ENCODE peak calls at places on chromosome 7, in four cellular contexts. D, K, G and L are unnamed samples.

GRCh38 chr7:151327659-151328058 is 14.0 kb upstream of the NUB1 start:
- DNase-seq in D (no peak), K (no peak), G (no peak), L (no peak)

GRCh38 chr7:22333680-22334141 is 23.2 kb downstream of the RAPGEF5 start:
- DNase-seq in D (no peak), K (no peak), G (no peak), L (no peak)

GRCh38 chr7:50505553-50505952 is 55.4 kb upstream of the FIGNL1 start:
- DNase-seq in D (no peak), K (no peak), G (no peak), L (no peak)

GRCh38 chr7:117951285-117951684 is 78.0 kb upstream of the CTTNBP2 start:
- DNase-seq in D (no peak), K (no peak), G (no peak), L (no peak)

GRCh38 chr7:149704507-149704906 is 68.9 kb downstream of the ZNF467 start:
- DNase-seq in D (no peak), K (no peak), G (no peak), L (no peak)

GRCh38 chr7:28161319-28161718 is 19.3 kb downstream of the JAZF1 start:
- DNase-seq in D (no peak), K (no peak), G (no peak), L (no peak)

GRCh38 chr7:80521809-80522208 is 9.9 kb upstream of the GNAT3 start:
- DNase-seq in D (no peak), K (no peak), G (no peak), L (no peak)

GRCh38 chr7:108716783-108717182 is 147.1 kb downstream of the DNAJB9 start:
- DNase-seq in D (no peak), K (no peak), G (no peak), L (no peak)

GRCh38 chr7:86848226-86848625 is 204.5 kb downstream of the GRM3 start:
- DNase-seq in D (no peak), K (no peak), G (no peak), L (no peak)

GRCh38 chr7:79968894-79969293 is 165.7 kb upstream of the GNAI1 start:
- DNase-seq in D (no peak), K (no peak), G (no peak), L (no peak)

GRCh38 chr7:105719919-105720318 is 138.6 kb upstream of the EFCAB10 start:
- DNase-seq in D (no peak), K (no peak), G (no peak), L (no peak)

GRCh38 chr7:2198206-2198605 is 34.5 kb downstream of the MAD1L1 start:
- DNase-seq in D (no peak), K (peak), G (no peak), L (no peak)

GRCh38 chr7:151971829-151972228 is 15.6 kb downstream of the GALNTL5 start:
- DNase-seq in D (no peak), K (no peak), G (no peak), L (no peak)

GRCh38 chr7:13155188-13155587 is 467.8 kb downstream of the ARL4A start:
- DNase-seq in D (no peak), K (no peak), G (no peak), L (no peak)

GRCh38 chr7:16492513-16493062 is 27.1 kb upstream of the SOSTDC1 start:
- DNase-seq in D (peak), K (no peak), G (no peak), L (no peak)

GRCh38 chr7:138258194-138258554 is 181.9 kb downstream of the AKR1D1 start:
- DNase-seq in D (no peak), K (no peak), G (no peak), L (no peak)

GRCh38 chr7:79828866-79829265 is 305.8 kb upstream of the GNAI1 start:
- DNase-seq in D (no peak), K (no peak), G (no peak), L (no peak)

GRCh38 chr7:31549621-31550020 is 35.7 kb downstream of the ITPRID1 start:
- DNase-seq in D (no peak), K (no peak), G (no peak), L (no peak)

GRCh38 chr7:155163696-155164095 is 93.6 kb downstream of the HTR5A start:
- DNase-seq in D (no peak), K (no peak), G (no peak), L (no peak)

GRCh38 chr7:132542895-132543294 is 33.4 kb downstream of the PLXNA4 start:
- DNase-seq in D (no peak), K (no peak), G (no peak), L (no peak)

GRCh38 chr7:98687331-98687863 is 70.3 kb downstream of the NPTX2 start:
- DNase-seq in D (no peak), K (peak), G (no peak), L (no peak)

GRCh38 chr7:113289140-113289740 is 170.9 kb upstream of the SMIM30 start:
- DNase-seq in D (peak), K (peak), G (peak), L (peak)
- TF ChIP-seq SIN3A in D (no peak), K (no peak), G (no peak), L (no peak)

DNA sequence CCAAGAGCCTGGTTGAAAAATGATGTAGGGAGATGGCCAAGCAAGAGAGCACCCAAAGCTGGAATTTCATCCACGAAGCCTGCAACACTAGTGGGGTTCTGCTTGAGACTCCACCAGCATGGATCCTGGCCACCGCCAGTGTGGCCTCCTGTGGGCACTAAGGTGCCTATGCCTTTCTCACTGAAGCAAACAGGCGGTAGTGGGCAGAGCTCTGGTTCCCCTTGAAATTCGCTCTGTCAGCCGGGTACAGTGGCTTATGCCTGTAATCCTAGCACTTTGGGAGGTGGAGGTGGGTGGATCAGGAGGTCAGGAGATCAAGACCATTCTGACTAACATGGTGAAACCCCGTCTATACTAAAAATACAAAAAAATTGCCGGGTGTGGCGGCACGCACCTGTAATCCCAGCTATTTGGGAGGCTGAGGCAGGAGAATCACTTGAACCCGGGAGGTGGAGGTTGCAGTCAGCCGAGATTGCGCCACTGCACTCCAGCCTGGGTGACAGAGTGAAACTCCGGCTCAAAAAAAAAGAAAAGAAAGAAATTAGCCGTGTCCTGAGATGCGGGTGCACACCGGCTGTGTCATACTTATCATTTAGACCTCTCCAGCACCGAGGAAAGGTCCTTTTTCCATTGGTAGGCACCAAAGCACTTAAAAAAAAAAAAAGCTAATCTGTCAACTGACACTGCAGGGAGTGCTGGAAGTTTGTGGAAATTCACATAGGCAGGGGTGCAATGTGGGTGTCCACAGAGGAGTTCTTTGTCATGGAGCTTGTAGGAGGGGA is 28.3 kb downstream of the CCM2 start:
- DNase-seq in D (no peak), K (no peak), G (no peak), L (no peak)
- TF ChIP-seq SIN3A in D (no peak), K (no peak), G (no peak), L (no peak)

GRCh38 chr7:73646785-73647724 is 20.6 kb upstream of the VPS37D start:
- DNase-seq in D (no peak), K (no peak), G (no peak), L (no peak)

GRCh38 chr7:73650524-73650923 is 17.1 kb upstream of the VPS37D start:
- DNase-seq in D (no peak), K (no peak), G (no peak), L (no peak)

GRCh38 chr7:73645643-73646182 is 21.4 kb upstream of the MLXIPL start:
- DNase-seq in D (no peak), K (no peak), G (no peak), L (no peak)

GRCh38 chr7:73648593-73649332 is 18.9 kb upstream of the VPS37D start:
- DNase-seq in D (no peak), K (no peak), G (no peak), L (no peak)

DNA sequence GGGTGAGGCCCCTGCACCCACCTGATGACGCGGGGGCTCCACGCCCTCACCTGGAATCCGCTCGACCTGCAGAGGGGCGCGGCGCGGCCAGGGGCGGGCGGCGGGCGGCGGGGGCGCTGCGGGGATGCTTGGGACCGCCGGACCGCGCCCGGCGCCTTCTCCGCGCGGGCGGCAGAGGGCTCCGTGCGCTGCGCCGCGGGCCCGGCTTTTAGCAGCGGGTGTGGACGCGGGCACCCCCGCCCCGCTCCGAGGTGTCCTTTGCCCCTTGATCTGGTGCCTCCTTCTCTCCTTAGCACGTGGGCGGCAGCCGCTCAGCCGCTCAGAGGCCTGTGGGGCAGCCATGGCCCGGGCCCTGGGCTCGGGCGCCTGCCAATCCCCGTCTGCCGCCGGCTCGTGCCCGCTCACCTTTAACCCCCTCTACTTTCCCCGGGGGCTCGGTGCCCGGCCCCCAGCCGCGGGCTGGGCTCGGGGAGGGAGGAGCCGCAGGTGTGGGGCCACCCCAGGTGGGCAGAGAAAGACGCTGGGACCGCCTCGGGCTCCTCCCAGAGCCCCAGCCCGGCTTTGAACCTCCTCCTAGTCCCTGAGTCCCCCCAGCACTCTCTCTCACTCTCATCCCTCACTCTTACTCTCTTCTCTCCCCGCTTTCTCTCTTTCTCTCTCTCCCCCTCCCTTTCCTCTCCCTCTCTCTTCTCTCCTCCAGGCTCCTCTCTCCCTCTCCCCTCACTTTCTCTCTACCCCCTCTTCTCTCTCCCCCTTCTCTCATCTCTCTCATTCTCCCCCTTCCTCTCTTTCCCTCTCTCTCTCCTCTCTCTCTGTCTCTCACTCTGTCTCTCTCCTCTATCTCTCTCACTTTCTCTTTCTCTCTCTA is 19.7 kb upstream of the VPS37D start:
- DNase-seq in D (no peak), K (peak), G (no peak), L (no peak)
- TF ChIP-seq SIN3A in D (no peak), K (no peak), G (no peak), L (no peak)

GRCh38 chr7:30472081-30472770 is 6.4 kb downstream of the NOD1 start:
- DNase-seq in D (no peak), K (no peak), G (no peak), L (no peak)
- TF ChIP-seq SIN3A in D (no peak), K (no peak), G (no peak), L (no peak)

GRCh38 chr7:135994466-135995205 is 17.5 kb upstream of the MTPN start:
- DNase-seq in D (peak), K (no peak), G (no peak), L (no peak)

GRCh38 chr7:135993950-135994349 is 16.8 kb upstream of the MTPN start:
- DNase-seq in D (no peak), K (no peak), G (no peak), L (no peak)

GRCh38 chr7:135991906-135992305 is 14.7 kb upstream of the MTPN start:
- DNase-seq in D (no peak), K (no peak), G (no peak), L (no peak)

GRCh38 chr7:135990258-135990657 is 13.1 kb upstream of the MTPN start:
- DNase-seq in D (no peak), K (no peak), G (no peak), L (no peak)

DNA sequence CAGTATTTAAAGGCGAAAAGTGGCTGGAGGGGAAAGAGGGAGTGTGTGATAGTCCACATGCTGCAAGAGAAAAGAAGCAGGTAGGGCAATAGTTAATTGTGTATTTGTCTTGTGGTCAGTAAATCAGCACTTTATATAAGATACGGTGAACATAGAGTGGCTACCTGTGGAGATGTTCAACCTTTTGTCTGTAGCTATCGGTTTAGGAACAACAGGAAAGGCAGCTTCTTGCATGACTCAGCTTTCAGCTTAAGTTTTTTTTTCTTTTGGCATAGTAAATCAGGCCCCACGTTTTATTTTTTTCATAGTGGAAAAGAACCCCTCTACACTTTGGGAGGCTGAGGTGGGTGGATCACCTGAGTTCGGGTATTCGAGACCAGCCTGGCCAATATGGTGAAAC is 14.2 kb upstream of the MTPN start:
- DNase-seq in D (no peak), K (no peak), G (no peak), L (no peak)
- TF ChIP-seq SIN3A in D (no peak), K (no peak), G (no peak), L (no peak)

DNA sequence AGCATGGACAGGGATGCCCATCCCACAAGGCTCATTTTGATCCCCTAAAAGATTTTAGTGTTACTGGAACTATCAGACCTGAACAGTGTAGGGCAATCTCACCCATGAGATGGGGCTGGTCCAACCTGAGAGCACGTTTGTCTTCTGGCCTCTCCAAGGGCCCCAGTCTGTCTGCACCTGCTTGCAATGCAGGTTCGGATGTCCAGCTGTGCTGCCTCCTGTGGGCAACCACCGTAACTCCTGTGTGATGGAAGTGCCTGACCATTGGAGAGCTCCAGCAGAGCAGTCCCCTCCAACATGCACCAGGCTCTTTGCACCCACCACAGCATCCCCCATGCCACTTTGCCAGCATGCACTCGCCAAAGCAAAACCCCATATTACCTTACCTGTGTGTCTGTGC is 290.1 kb upstream of the KCND2 start:
- DNase-seq in D (no peak), K (no peak), G (no peak), L (no peak)
- TF ChIP-seq SIN3A in D (no peak), K (no peak), G (no peak), L (no peak)